ENCODE peak calls at places on chromosome 7, in six cellular contexts. O, J, F, T, Z and W are unnamed samples.

GRCh38 chr7:117269895-117270294 is 53.0 kb downstream of the WNT2 start:
- DNase-seq in F (peak; percentile 70), O (no peak), J (no peak), T (no peak), Z (no peak), W (no peak)

GRCh38 chr7:158530800-158531609 is 56.6 kb downstream of the PTPRN2 start:
- DNase-seq in Z (no peak), J (no peak), T (no peak), F (no peak), O (no peak), W (no peak)

GRCh38 chr7:107029061-107029763 is 15.3 kb upstream of the PRKAR2B start:
- DNase-seq in O (no peak), J (no peak), T (no peak), Z (no peak), F (peak; percentile 46), W (no peak)

GRCh38 chr7:143263266-143264195 is at the start of gene GSTK1:
- DNase-seq in T (peak; percentile 69), O (peak; percentile 87), F (peak; percentile 89), Z (peak; percentile 75), J (peak; percentile 77), W (peak; percentile 94)

GRCh38 chr7:152411389-152411788 is 24.4 kb downstream of the KMT2C start:
- DNase-seq in Z (no peak), T (no peak), F (no peak), J (no peak), O (no peak), W (no peak)

GRCh38 chr7:125355899-125356298 is 426.3 kb upstream of the POT1 start:
- DNase-seq in Z (no peak), F (no peak), J (no peak), O (no peak), T (no peak), W (no peak)

GRCh38 chr7:137151056-137151731 is 192.3 kb downstream of the PTN start:
- DNase-seq in J (no peak), T (no peak), O (no peak), Z (no peak), F (peak; percentile 41), W (no peak)

GRCh38 chr7:55509322-55509721 is 63.0 kb downstream of the VOPP1 start:
- DNase-seq in T (no peak), J (no peak), F (peak; percentile 82), Z (no peak), O (no peak), W (no peak)

GRCh38 chr7:47483604-47484273 is 98.2 kb downstream of the TNS3 start:
- DNase-seq in O (no peak), Z (no peak), F (peak; percentile 58), T (no peak), J (peak; percentile 60), W (no peak)

GRCh38 chr7:76383089-76383944 is 24.5 kb upstream of the YWHAG start:
- DNase-seq in Z (no peak), J (no peak), T (no peak), O (no peak), F (no peak), W (no peak)

GRCh38 chr7:123662293-123662692 is 6.6 kb downstream of the LMOD2 start:
- DNase-seq in J (no peak), O (no peak), T (no peak), F (no peak), Z (no peak), W (no peak)

GRCh38 chr7:1403844-1404404 is 55.3 kb downstream of the MICALL2 start:
- DNase-seq in O (no peak), J (no peak), T (no peak), Z (no peak), F (peak; percentile 73), W (no peak)

GRCh38 chr7:150801946-150802771 is 1.6 kb downstream of the TMEM176A start:
- DNase-seq in O (no peak), Z (no peak), T (no peak), J (no peak), F (no peak), W (peak; percentile 58)

GRCh38 chr7:150365673-150366398 is 2.8 kb upstream of the REPIN1 start:
- DNase-seq in F (no peak), Z (no peak), T (no peak), O (peak; percentile 40), J (no peak), W (no peak)

GRCh38 chr7:47967123-47967522 is 12.3 kb downstream of the HUS1 start:
- DNase-seq in J (no peak), T (no peak), O (no peak), Z (no peak), F (no peak), W (no peak)

GRCh38 chr7:69775231-69775771 is 177.0 kb downstream of the AUTS2 start:
- DNase-seq in O (no peak), T (no peak), J (no peak), F (peak; percentile 47), Z (no peak), W (no peak)

GRCh38 chr7:124671976-124672375 is 93.6 kb downstream of the GPR37 start:
- DNase-seq in O (no peak), F (peak; percentile 5), T (no peak), J (no peak), Z (no peak), W (no peak)

GRCh38 chr7:106736508-106737201 is 75.7 kb upstream of the CCDC71L start:
- DNase-seq in T (peak; percentile 9), O (peak; percentile 27), F (peak; percentile 88), Z (peak; percentile 20), J (no peak), W (no peak)

GRCh38 chr7:43480581-43480980 is 102.3 kb upstream of the STK17A start:
- DNase-seq in Z (no peak), F (peak; percentile 36), J (no peak), O (no peak), T (no peak), W (no peak)

GRCh38 chr7:96786261-96786997 is 76.8 kb upstream of the SEM1 start:
- DNase-seq in O (no peak), T (no peak), J (no peak), Z (no peak), F (no peak), W (no peak)

GRCh38 chr7:140640727-140641531 is at the start of gene DENND2A:
- DNase-seq in O (no peak), T (no peak), Z (no peak), J (peak; percentile 85), F (peak; percentile 71), W (peak; percentile 50)

GRCh38 chr7:1564603-1565022 is 5.2 kb downstream of the PSMG3 start:
- DNase-seq in F (peak; percentile 50), J (no peak), O (no peak), Z (no peak), T (no peak), W (peak; percentile 32)

GRCh38 chr7:26743205-26743604 is 121.2 kb downstream of the SKAP2 start:
- DNase-seq in Z (no peak), O (no peak), F (no peak), J (no peak), T (no peak), W (no peak)

GRCh38 chr7:12985752-12986151 is 298.3 kb downstream of the ARL4A start:
- DNase-seq in Z (no peak), T (no peak), F (no peak), J (no peak), O (no peak), W (no peak)

GRCh38 chr7:58086871-58087535 is 637.0 kb downstream of the ZNF716 start:
- DNase-seq in J (peak; percentile 62), Z (no peak), F (no peak), T (no peak), O (no peak), W (peak; percentile 6)

GRCh38 chr7:151795168-151795754 is 81.7 kb downstream of the PRKAG2 start:
- DNase-seq in F (no peak), J (no peak), Z (peak; percentile 68), T (peak; percentile 24), O (no peak), W (no peak)

GRCh38 chr7:36085096-36085495 is 68.0 kb upstream of the EEPD1 start:
- DNase-seq in T (no peak), Z (no peak), J (no peak), F (no peak), O (no peak), W (no peak)

GRCh38 chr7:18165176-18165575 is 137.5 kb upstream of the PRPS1L1 start:
- DNase-seq in Z (no peak), F (no peak), O (no peak), T (no peak), J (no peak), W (no peak)

GRCh38 chr7:24723178-24723530 is 34.1 kb downstream of the GSDME start:
- DNase-seq in Z (no peak), J (peak; percentile 45), F (no peak), O (no peak), T (no peak), W (no peak)

GRCh38 chr7:47813614-47814260 is 134.5 kb downstream of the PKD1L1 start:
- DNase-seq in O (no peak), Z (no peak), T (no peak), J (no peak), F (no peak), W (no peak)

GRCh38 chr7:112770051-112770450 is 20.1 kb downstream of the TMEM168 start:
- DNase-seq in T (no peak), J (no peak), F (no peak), Z (no peak), O (no peak), W (no peak)

GRCh38 chr7:56213574-56213973 is 97.4 kb upstream of the NUPR2 start:
- DNase-seq in F (no peak), T (no peak), Z (no peak), O (no peak), J (no peak), W (no peak)

GRCh38 chr7:99167072-99167471 is 23.2 kb upstream of the SMURF1 start:
- DNase-seq in O (no peak), T (no peak), J (no peak), F (no peak), Z (no peak), W (no peak)

GRCh38 chr7:75993689-75994387 is 557 bp downstream of the TMEM120A start:
- DNase-seq in O (no peak), Z (no peak), J (no peak), F (peak; percentile 74), T (peak; percentile 16), W (peak; percentile 79)

GRCh38 chr7:50184266-50184665 is 91.2 kb upstream of the ZPBP start:
- DNase-seq in J (no peak), Z (no peak), F (no peak), O (no peak), T (no peak), W (no peak)

GRCh38 chr7:114086906-114087651 is 168.3 kb upstream of the PPP1R3A start:
- DNase-seq in F (peak; percentile 69), J (no peak), Z (no peak), T (no peak), O (no peak), W (peak; percentile 53)

GRCh38 chr7:94344826-94345225 is 49.9 kb upstream of the COL1A2 start:
- DNase-seq in F (peak; percentile 77), J (no peak), O (no peak), T (no peak), Z (no peak), W (no peak)

GRCh38 chr7:43454936-43455518 is 127.9 kb upstream of the STK17A start:
- DNase-seq in O (no peak), Z (no peak), J (no peak), F (peak; percentile 73), T (no peak), W (no peak)